ENCODE peak calls at places on chromosomes 12 and 14, in four cellular contexts. J, H, K and G are unnamed samples.

GRCh38 chr14:95132732-95133131 is 24.6 kb downstream of the DICER1 start:
- DNase-seq in J (no peak), H (no peak), K (no peak), G (no peak)

GRCh38 chr12:107320929-107321618 is 227.7 kb upstream of the CRY1 start:
- DNase-seq in J (peak), H (no peak), K (peak), G (no peak)

GRCh38 chr14:38255673-38256357 is at the start of gene CLEC14A:
- DNase-seq in J (peak), H (no peak), K (peak), G (no peak)

GRCh38 chr14:54669759-54670630 is 103.1 kb downstream of the SAMD4A start:
- DNase-seq in J (no peak), H (no peak), K (no peak), G (no peak)

GRCh38 chr12:92253301-92253700 is 107.7 kb upstream of the BTG1 start:
- DNase-seq in J (no peak), H (no peak), K (no peak), G (no peak)

GRCh38 chr12:110699591-110700445 is 10.9 kb upstream of the HVCN1 start:
- DNase-seq in J (no peak), H (no peak), K (no peak), G (no peak)

GRCh38 chr14:103721334-103722120 is 5.9 kb downstream of the ZFYVE21 start:
- DNase-seq in J (no peak), H (no peak), K (no peak), G (no peak)

GRCh38 chr12:1056390-1056789 is 65.4 kb downstream of the ERC1 start:
- DNase-seq in J (no peak), H (no peak), K (no peak), G (no peak)

GRCh38 chr14:51735851-51736250 is 84.1 kb downstream of the FRMD6 start:
- DNase-seq in J (no peak), H (no peak), K (no peak), G (no peak)